ENCODE peak calls at places on chromosome 1, in four cellular contexts. One of them, this sample, is unnamed.

GRCh38 chr1:15543589-15544568 is 17.2 kb downstream of the DNAJC16 start:
- DNase-seq in T-helper 2 cell treated with Interferon-gamma antibody and Interleukin-4, amounts not matched to agents 5 μg/mL and 100 μg/mL, for 36 hours: no peak
- DNase-seq in activated effector memory CD4-positive, alpha-beta T cell treated with anti-CD3 and anti-CD28 coated beads, Interleukin-2, amount 50 U/mL, for 16 hours: no peak
- DNase-seq in GM12865: no peak
- DNase-seq in this sample: peak; percentile 85

GRCh38 chr1:28147264-28148094 is 29.0 kb downstream of the PTAFR start:
- DNase-seq in T-helper 2 cell treated with Interferon-gamma antibody and Interleukin-4, amounts not matched to agents 5 μg/mL and 100 μg/mL, for 36 hours: no peak
- DNase-seq in activated effector memory CD4-positive, alpha-beta T cell treated with anti-CD3 and anti-CD28 coated beads, Interleukin-2, amount 50 U/mL, for 16 hours: no peak
- DNase-seq in GM12865: peak; percentile 20
- DNase-seq in this sample: no peak

GRCh38 chr1:30782361-30783243 is 25.0 kb upstream of the LAPTM5 start:
- DNase-seq in GM12865: peak; percentile 81
- DNase-seq in activated effector memory CD4-positive, alpha-beta T cell treated with anti-CD3 and anti-CD28 coated beads, Interleukin-2, amount 50 U/mL, for 16 hours: peak; percentile 91
- DNase-seq in T-helper 2 cell treated with Interferon-gamma antibody and Interleukin-4, amounts not matched to agents 5 μg/mL and 100 μg/mL, for 36 hours: peak; percentile 59
- DNase-seq in this sample: peak; percentile 89

GRCh38 chr1:34656706-34657105 is 98.1 kb upstream of the GJB5 start:
- DNase-seq in GM12865: no peak
- DNase-seq in T-helper 2 cell treated with Interferon-gamma antibody and Interleukin-4, amounts not matched to agents 5 μg/mL and 100 μg/mL, for 36 hours: no peak
- DNase-seq in activated effector memory CD4-positive, alpha-beta T cell treated with anti-CD3 and anti-CD28 coated beads, Interleukin-2, amount 50 U/mL, for 16 hours: no peak
- DNase-seq in this sample: no peak

GRCh38 chr1:181317261-181317924 is 165.9 kb upstream of the CACNA1E start:
- DNase-seq in T-helper 2 cell treated with Interferon-gamma antibody and Interleukin-4, amounts not matched to agents 5 μg/mL and 100 μg/mL, for 36 hours: no peak
- DNase-seq in GM12865: no peak
- DNase-seq in activated effector memory CD4-positive, alpha-beta T cell treated with anti-CD3 and anti-CD28 coated beads, Interleukin-2, amount 50 U/mL, for 16 hours: no peak
- DNase-seq in this sample: no peak

GRCh38 chr1:51643362-51643761 is 26.5 kb downstream of the OSBPL9 start:
- DNase-seq in T-helper 2 cell treated with Interferon-gamma antibody and Interleukin-4, amounts not matched to agents 5 μg/mL and 100 μg/mL, for 36 hours: no peak
- DNase-seq in GM12865: no peak
- DNase-seq in activated effector memory CD4-positive, alpha-beta T cell treated with anti-CD3 and anti-CD28 coated beads, Interleukin-2, amount 50 U/mL, for 16 hours: no peak
- DNase-seq in this sample: no peak

GRCh38 chr1:55817027-55817426 is 601.9 kb upstream of the USP24 start:
- DNase-seq in T-helper 2 cell treated with Interferon-gamma antibody and Interleukin-4, amounts not matched to agents 5 μg/mL and 100 μg/mL, for 36 hours: no peak
- DNase-seq in GM12865: no peak
- DNase-seq in activated effector memory CD4-positive, alpha-beta T cell treated with anti-CD3 and anti-CD28 coated beads, Interleukin-2, amount 50 U/mL, for 16 hours: no peak
- DNase-seq in this sample: no peak

GRCh38 chr1:91053630-91054029 is 31.8 kb upstream of the ZNF644 start:
- DNase-seq in activated effector memory CD4-positive, alpha-beta T cell treated with anti-CD3 and anti-CD28 coated beads, Interleukin-2, amount 50 U/mL, for 16 hours: no peak
- DNase-seq in T-helper 2 cell treated with Interferon-gamma antibody and Interleukin-4, amounts not matched to agents 5 μg/mL and 100 μg/mL, for 36 hours: no peak
- DNase-seq in GM12865: no peak
- DNase-seq in this sample: no peak

GRCh38 chr1:92961131-92961895 is at the start of gene DIPK1A:
- DNase-seq in activated effector memory CD4-positive, alpha-beta T cell treated with anti-CD3 and anti-CD28 coated beads, Interleukin-2, amount 50 U/mL, for 16 hours: peak; percentile 90
- DNase-seq in GM12865: peak; percentile 94
- DNase-seq in T-helper 2 cell treated with Interferon-gamma antibody and Interleukin-4, amounts not matched to agents 5 μg/mL and 100 μg/mL, for 36 hours: peak; percentile 73
- DNase-seq in this sample: peak; percentile 61